ENCODE peak calls at places on chromosomes 7 and 10, in five cellular contexts. Y is transverse colon, G is A549, U is AG04450, X is hepatocyte. J is an unnamed sample.

GRCh38 chr7:95905165-95905564 is 132.8 kb downstream of the DYNC1I1 start:
- DNase-seq in G (no peak), U (no peak), X (peak; percentile 28), Y (no peak), J (no peak)

GRCh38 chr7:117759950-117760640 is 113.1 kb downstream of the CTTNBP2 start:
- DNase-seq in X (no peak), Y (no peak), G (no peak), U (peak; percentile 38), J (no peak)

GRCh38 chr10:110363572-110364411 is 59.1 kb upstream of the SMNDC1 start:
- DNase-seq in Y (peak; percentile 24), G (no peak), U (no peak), X (no peak), J (no peak)

GRCh38 chr10:29583674-29584073 is 51.1 kb downstream of the SVIL start:
- DNase-seq in G (no peak), X (no peak), Y (no peak), U (no peak), J (no peak)

GRCh38 chr7:44119829-44120380 is 3.4 kb downstream of the POLD2 start:
- DNase-seq in G (no peak), U (no peak), Y (no peak), X (no peak), J (no peak)

GRCh38 chr7:72032934-72033333 is 379.2 kb downstream of the CALN1 start:
- DNase-seq in Y (no peak), X (no peak), U (no peak), G (no peak), J (no peak)

GRCh38 chr7:104923010-104923421 is 91.0 kb upstream of the KMT2E start:
- DNase-seq in X (peak; percentile 87), Y (peak; percentile 89), U (peak; percentile 59), G (peak; percentile 45), J (no peak)

GRCh38 chr7:97078023-97078988 is 39.2 kb upstream of the SDHAF3 start:
- DNase-seq in Y (no peak), X (no peak), U (no peak), G (no peak), J (no peak)

GRCh38 chr7:28619256-28619655 is 206.9 kb downstream of the CREB5 start:
- DNase-seq in G (no peak), X (no peak), U (no peak), Y (no peak), J (no peak)

GRCh38 chr7:36231406-36231805 is 78.4 kb downstream of the EEPD1 start:
- DNase-seq in G (no peak), U (no peak), Y (no peak), X (no peak), J (no peak)

GRCh38 chr10:70445718-70446485 is 4.4 kb upstream of the NODAL start:
- DNase-seq in U (peak; percentile 84), G (no peak), X (no peak), Y (no peak), J (no peak)

GRCh38 chr7:47759056-47759706 is 177.3 kb upstream of the TNS3 start:
- DNase-seq in G (peak; percentile 41), U (no peak), Y (no peak), X (no peak), J (no peak)

GRCh38 chr10:50946991-50947781 is 61.8 kb upstream of the A1CF start:
- DNase-seq in G (no peak), Y (no peak), U (no peak), X (no peak), J (no peak)

DNA sequence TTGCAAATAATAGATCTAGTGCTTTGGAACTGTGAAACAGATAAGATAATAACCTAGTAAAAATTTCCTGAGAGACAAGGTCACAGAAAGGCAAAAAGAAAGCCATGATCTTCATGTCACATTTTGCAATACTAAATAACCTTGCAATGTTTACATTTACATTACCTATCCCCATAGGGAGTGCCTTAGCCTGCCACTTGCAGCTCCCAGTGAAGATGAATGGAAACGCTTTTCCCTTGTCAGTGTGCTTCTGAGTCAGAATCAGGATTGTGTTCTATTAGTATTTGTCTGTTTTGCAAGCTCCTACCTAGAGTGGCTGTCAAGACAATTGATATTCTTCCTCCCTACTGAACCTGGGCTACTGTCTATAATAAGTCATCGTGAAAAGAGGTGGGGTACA is 256.6 kb downstream of the PHTF2 start:
- DNase-seq in Y (no peak), G (no peak), X (peak; percentile 14), U (no peak), J (no peak)
- H3K4me3 ChIP-seq in Y (no peak overlapping the region), G (no peak overlapping the region), X (no peak overlapping the region), U (no peak overlapping the region), J (no peak overlapping the region)

DNA sequence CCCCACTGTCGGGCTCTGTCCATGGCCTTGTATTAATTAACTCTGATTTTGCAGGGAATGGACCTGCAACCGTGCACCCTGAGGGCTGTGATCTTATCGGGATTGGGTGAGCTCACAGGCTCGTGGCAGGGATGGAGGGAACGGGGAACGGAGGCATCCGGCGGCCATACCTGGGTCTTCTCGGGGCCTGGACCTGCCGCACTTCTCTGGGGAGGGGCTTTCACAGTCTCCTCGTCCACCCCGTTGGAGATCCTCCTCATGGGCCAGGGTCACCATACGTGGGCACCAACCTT is 57.5 kb upstream of the SHH start:
- DNase-seq in Y (no peak), X (no peak), G (no peak), U (no peak), J (no peak)
- H3K4me3 ChIP-seq in Y (no peak overlapping the region), X (no peak overlapping the region), G (no peak overlapping the region), U (no peak overlapping the region), J (no peak overlapping the region)

GRCh38 chr10:81280497-81281479 is 594.2 kb upstream of the NRG3 start:
- DNase-seq in X (no peak), U (no peak), Y (no peak), G (no peak), J (no peak)
- H3K4me3 ChIP-seq in X (no peak overlapping the region), U (no peak overlapping the region), Y (no peak overlapping the region), G (no peak overlapping the region), J (no peak overlapping the region)

GRCh38 chr7:27200761-27201230 is 905 bp upstream of the HOXA13 start:
- DNase-seq in G (no peak), X (no peak), Y (no peak), U (no peak), J (no peak)
- H3K4me3 ChIP-seq in G (peak overlapping the region; percentile 82), X (peak overlapping the region; percentile 57), Y (peak overlapping the region; percentile 57), U (no peak overlapping the region), J (peak overlapping the region; percentile 14)

DNA sequence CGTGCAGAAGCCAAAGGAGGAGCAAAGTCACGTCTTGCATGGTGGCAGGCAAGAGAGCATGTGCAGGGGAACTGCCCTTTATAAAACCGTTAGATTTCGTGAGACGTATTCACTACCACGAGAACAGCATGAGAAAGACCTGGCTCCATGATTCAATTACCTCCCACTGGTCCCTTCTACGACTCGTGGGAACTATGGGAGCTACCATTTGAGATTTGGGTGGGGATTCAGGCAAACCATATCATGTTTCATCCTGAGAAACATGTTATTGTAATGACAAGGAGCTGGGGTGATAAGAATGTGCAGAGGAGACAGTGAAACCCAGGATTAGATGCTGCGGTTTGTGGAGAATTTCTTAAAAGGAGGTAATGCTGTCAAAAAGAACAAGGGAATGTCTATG is 34.0 kb downstream of the THNSL1 start:
- DNase-seq in U (no peak), X (no peak), G (no peak), Y (no peak), J (no peak)
- H3K4me3 ChIP-seq in U (no peak overlapping the region), X (no peak overlapping the region), G (no peak overlapping the region), Y (no peak overlapping the region), J (no peak overlapping the region)

GRCh38 chr7:65731562-65732035 is 141.3 kb upstream of the VKORC1L1 start:
- DNase-seq in U (no peak), G (no peak), X (peak; percentile 76), Y (peak; percentile 28), J (no peak)
- H3K4me3 ChIP-seq in U (no peak overlapping the region), G (no peak overlapping the region), X (peak overlapping the region; percentile 22), Y (peak overlapping the region; percentile 56), J (peak overlapping the region; percentile 49)

J was measured in epithelial cell of proximal tubule.